ENCODE peak calls at places on chromosome 4, in four cellular contexts. X, J, P and I are unnamed samples. For H3K4me1, the result is how much of the 10 kb centered on the place peaks cover.

GRCh38 chr4:185820119-185821028 is 8.4 kb upstream of the SORBS2 start:
- DNase-seq in X (no peak), J (no peak), P (no peak), I (peak)

GRCh38 chr4:181822005-181822375 is 421.2 kb upstream of the TENM3 start:
- DNase-seq in X (no peak), J (peak), P (peak), I (no peak)

GRCh38 chr4:6198768-6199343 is 1.5 kb downstream of the JAKMIP1 start:
- DNase-seq in X (peak), J (peak), P (peak), I (no peak)

GRCh38 chr4:8682725-8683124 is 90.2 kb downstream of the CPZ start:
- DNase-seq in X (no peak), J (no peak), P (no peak), I (no peak)

GRCh38 chr4:52407545-52407944 is 251.6 kb downstream of the USP46 start:
- DNase-seq in X (no peak), J (peak), P (no peak), I (no peak)

GRCh38 chr4:107050525-107051135 is 14.5 kb upstream of the DKK2 start:
- DNase-seq in X (peak), J (no peak), P (peak), I (no peak)

GRCh38 chr4:140363558-140363957 is 9.9 kb upstream of the SCOC start:
- DNase-seq in X (no peak), J (no peak), P (peak), I (no peak)

GRCh38 chr4:152436384-152436783 is 99.5 kb downstream of the FBXW7 start:
- DNase-seq in X (no peak), J (no peak), P (no peak), I (no peak)

GRCh38 chr4:20486433-20486832 is 213.8 kb upstream of the PACRGL start:
- DNase-seq in X (no peak), J (no peak), P (no peak), I (no peak)

GRCh38 chr4:129095811-129096454 is at the start of gene C4orf33:
- DNase-seq in X (peak), J (peak), P (peak), I (peak)

GRCh38 chr4:168408620-168409019 is 71.7 kb downstream of the DDX60L start:
- DNase-seq in X (peak), J (peak), P (peak), I (peak)

GRCh38 chr4:10054571-10055041 is 33.3 kb upstream of the SLC2A9 start:
- DNase-seq in X (no peak), J (peak), P (no peak), I (no peak)

GRCh38 chr4:11904117-11904535 is 475.4 kb upstream of the HS3ST1 start:
- DNase-seq in X (peak), J (peak), P (no peak), I (peak)

GRCh38 chr4:105122334-105122733 is 24.3 kb upstream of the TET2 start:
- DNase-seq in X (peak), J (peak), P (peak), I (no peak)

GRCh38 chr4:155667538-155668511 is 1.2 kb downstream of the GUCY1A1 start:
- DNase-seq in X (peak), J (peak), P (peak), I (peak)

GRCh38 chr4:89939464-89939863 is 44.8 kb downstream of the MMRN1 start:
- DNase-seq in X (no peak), J (no peak), P (peak), I (no peak)

GRCh38 chr4:18020145-18020670 is 1.3 kb downstream of the LCORL start:
- DNase-seq in X (no peak), J (peak), P (peak), I (no peak)

GRCh38 chr4:149161247-149161646 is 654.4 kb downstream of the IQCM start:
- DNase-seq in X (no peak), J (no peak), P (no peak), I (no peak)

GRCh38 chr4:115759231-115759630 is 645.8 kb upstream of the NDST4 start:
- DNase-seq in X (no peak), J (no peak), P (no peak), I (no peak)

GRCh38 chr4:3047464-3048286 is 26.7 kb downstream of the HTT-AS start:
- DNase-seq in X (peak), J (peak), P (peak), I (peak)

GRCh38 chr4:185304944-185305690 is 90.6 kb downstream of the LRP2BP start:
- DNase-seq in X (peak), J (peak), P (peak), I (no peak)

GRCh38 chr4:109699553-109700225 is 3.6 kb downstream of the CASP6 start:
- DNase-seq in X (no peak), J (no peak), P (no peak), I (no peak)

GRCh38 chr4:59869056-59869455 is 1331.1 kb upstream of the ADGRL3 start:
- DNase-seq in X (no peak), J (no peak), P (no peak), I (no peak)

GRCh38 chr4:114136067-114136466 is 156.6 kb upstream of the ARSJ start:
- DNase-seq in X (no peak), J (peak), P (no peak), I (no peak)

GRCh38 chr4:110484767-110485166 is 8.8 kb downstream of the ENPEP start:
- DNase-seq in X (no peak), J (peak), P (no peak), I (no peak)

GRCh38 chr4:30537462-30537861 is 182.7 kb upstream of the PCDH7 start:
- DNase-seq in X (peak), J (peak), P (no peak), I (no peak)

GRCh38 chr4:99816611-99817309 is at the start of gene DAPP1:
- DNase-seq in X (no peak), J (peak), P (no peak), I (peak)

GRCh38 chr4:3387943-3388348 is 53.8 kb upstream of the HGFAC start:
- DNase-seq in X (no peak), J (peak), P (peak), I (peak)

GRCh38 chr4:62640296-62640695 is 1440.2 kb downstream of the ADGRL3 start:
- DNase-seq in X (no peak), J (no peak), P (no peak), I (no peak)

GRCh38 chr4:26020896-26021295 is 106.9 kb downstream of the SMIM20 start:
- DNase-seq in X (no peak), J (peak), P (no peak), I (no peak)
- H3K4me1 ChIP-seq in X (under half), J (under half), P (under half), I (under half)

GRCh38 chr4:22466582-22466981 is 49.3 kb downstream of the ADGRA3 start:
- DNase-seq in X (no peak), J (no peak), P (no peak), I (no peak)

GRCh38 chr4:22462693-22463092 is 53.2 kb downstream of the ADGRA3 start:
- DNase-seq in X (no peak), J (no peak), P (no peak), I (no peak)

GRCh38 chr4:22463179-22463578 is 52.7 kb downstream of the ADGRA3 start:
- DNase-seq in X (no peak), J (no peak), P (no peak), I (no peak)

GRCh38 chr4:22465349-22465748 is 50.5 kb downstream of the ADGRA3 start:
- DNase-seq in X (no peak), J (no peak), P (no peak), I (no peak)

GRCh38 chr4:22465996-22466395 is 49.9 kb downstream of the ADGRA3 start:
- DNase-seq in X (no peak), J (no peak), P (no peak), I (no peak)
- H3K4me1 ChIP-seq in X (under half), J (under half), P (under half), I (under half)

DNA sequence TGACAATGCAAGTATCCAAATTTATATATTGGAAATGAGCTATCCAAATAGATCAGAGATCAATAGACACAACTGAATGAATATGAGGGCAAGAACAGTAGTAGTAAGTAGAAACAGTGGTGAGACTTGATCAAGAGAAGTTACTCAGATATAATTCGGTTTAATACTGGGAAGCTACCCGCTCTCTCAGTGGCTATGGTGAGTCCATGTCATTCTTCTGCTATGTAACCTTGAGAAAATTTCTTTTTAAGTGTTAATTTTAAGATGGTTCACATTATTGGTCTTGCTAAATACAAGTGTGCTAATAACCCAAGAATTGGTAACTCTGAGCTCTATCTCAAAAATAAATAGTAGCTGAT is 53.6 kb downstream of the LEF1 start:
- DNase-seq in X (no peak), J (no peak), P (no peak), I (no peak)
- H3K4me1 ChIP-seq in X (under half), J (under half), P (half or more), I (under half)

DNA sequence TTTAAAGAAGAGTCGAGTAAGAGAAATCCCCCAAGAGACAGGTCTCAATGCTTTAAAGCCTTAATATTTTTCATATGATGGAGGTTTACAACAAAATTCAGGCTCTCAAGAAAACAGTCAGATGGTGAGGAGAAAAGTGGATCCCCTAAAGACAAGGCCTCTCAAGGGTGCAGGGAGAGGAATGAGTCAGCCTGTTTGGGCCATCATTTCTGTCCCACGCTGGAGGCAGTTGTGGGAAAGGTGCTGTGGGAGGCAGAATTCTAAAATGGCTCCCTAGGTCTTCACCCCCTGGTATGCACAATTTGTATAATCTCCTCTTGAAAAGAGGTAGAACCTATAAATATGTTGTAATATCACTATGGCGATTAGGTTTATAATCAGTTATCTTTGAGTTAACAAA is 4.6 kb upstream of the TIFA start:
- DNase-seq in X (no peak), J (no peak), P (no peak), I (no peak)
- H3K4me1 ChIP-seq in X (under half), J (under half), P (under half), I (under half)

GRCh38 chr4:186829740-186830449 is 106.2 kb upstream of the FAT1 start:
- DNase-seq in X (peak), J (no peak), P (no peak), I (no peak)

GRCh38 chr4:186827542-186827887 is 103.9 kb upstream of the FAT1 start:
- DNase-seq in X (no peak), J (no peak), P (no peak), I (no peak)

GRCh38 chr4:186829097-186829496 is 105.4 kb upstream of the FAT1 start:
- DNase-seq in X (no peak), J (no peak), P (no peak), I (no peak)

GRCh38 chr4:186825069-186825468 is 101.4 kb upstream of the FAT1 start:
- DNase-seq in X (no peak), J (no peak), P (no peak), I (no peak)

DNA sequence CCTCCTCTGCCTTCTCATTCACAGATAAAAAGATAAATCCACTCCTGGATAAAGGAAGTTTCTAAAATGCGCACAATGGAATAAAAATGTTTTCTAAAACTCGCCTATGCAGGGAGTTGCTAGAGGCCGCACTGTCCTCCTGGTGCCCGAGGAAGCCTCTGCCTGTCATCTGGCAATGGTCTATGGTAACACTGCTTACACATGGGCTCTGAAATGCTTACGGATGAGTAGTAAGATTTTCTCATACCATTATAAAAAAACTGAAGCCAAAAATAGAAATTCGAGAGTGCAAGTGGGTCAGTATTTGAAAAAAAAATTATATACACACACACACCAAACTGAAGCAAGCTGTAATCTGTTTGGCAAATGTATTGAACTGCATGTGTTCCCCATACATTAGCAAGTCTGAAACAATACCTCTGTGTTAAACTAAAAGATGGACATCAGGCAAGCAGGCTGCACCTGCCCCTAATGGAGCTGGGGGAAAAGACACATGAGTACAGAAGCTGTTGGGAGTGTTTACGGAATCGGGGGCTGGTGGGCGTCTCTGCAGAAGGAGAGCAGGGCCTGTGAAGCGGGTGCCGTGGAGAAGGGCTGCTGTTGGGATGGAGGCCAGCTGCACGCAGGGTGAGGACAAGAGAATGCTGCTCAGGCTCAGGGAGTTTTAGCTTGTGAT is 103.3 kb upstream of the FAT1 start:
- DNase-seq in X (no peak), J (no peak), P (no peak), I (no peak)
- H3K4me1 ChIP-seq in X (under half), J (under half), P (under half), I (under half)

DNA sequence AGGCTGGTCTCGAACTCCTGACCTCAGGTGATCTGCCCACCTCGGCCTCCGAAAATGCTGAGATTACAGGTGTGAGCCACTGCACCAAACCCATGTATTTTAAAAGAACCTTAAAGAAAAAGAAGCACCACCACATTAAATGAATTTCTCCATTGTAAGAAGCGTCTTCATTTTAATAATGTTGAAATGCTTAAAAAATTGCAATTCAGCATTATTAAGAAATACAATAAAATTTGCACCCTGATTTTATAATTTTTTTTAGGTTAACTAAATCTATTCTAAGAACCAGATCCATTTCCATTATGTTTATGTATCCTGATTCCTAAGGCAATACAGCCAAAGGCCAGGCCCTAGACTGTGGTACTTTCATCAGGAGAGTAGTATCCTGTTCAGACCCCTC is 167.2 kb downstream of the BTC start:
- DNase-seq in X (no peak), J (no peak), P (no peak), I (no peak)
- H3K4me1 ChIP-seq in X (half or more), J (half or more), P (under half), I (under half)

GRCh38 chr4:87037921-87038320 is 103.1 kb downstream of the AFF1 start:
- DNase-seq in X (no peak), J (no peak), P (no peak), I (no peak)
- H3K4me1 ChIP-seq in X (half or more), J (under half), P (half or more), I (half or more)

GRCh38 chr4:83212041-83212851 is 72.4 kb downstream of the COQ2 start:
- DNase-seq in X (no peak), J (peak), P (no peak), I (no peak)

GRCh38 chr4:83214079-83214478 is 70.5 kb downstream of the COQ2 start:
- DNase-seq in X (no peak), J (no peak), P (no peak), I (no peak)

GRCh38 chr4:83217721-83218522 is 66.7 kb downstream of the COQ2 start:
- DNase-seq in X (no peak), J (no peak), P (no peak), I (peak)

GRCh38 chr4:83216856-83217683 is 67.5 kb downstream of the COQ2 start:
- DNase-seq in X (no peak), J (no peak), P (no peak), I (no peak)

DNA sequence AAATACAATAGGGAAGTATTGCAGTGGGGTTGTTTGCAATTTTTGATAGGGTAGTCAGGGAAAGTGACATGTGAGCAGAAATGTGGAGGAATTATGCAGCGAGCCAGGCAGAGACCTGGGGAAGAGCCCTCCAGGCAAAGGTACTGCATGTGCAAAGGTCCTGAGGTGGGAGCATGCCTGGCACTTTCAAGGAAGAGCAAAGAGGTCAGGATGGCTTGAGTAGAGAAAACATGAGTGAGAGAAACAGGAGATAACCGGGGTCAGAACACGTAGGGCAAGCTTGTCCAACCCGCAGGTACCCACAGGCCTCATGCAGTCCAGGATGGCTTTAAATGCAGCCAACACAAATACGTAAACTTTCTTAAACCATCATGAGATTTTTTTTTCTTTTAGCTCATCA is 71.0 kb downstream of the COQ2 start:
- DNase-seq in X (no peak), J (no peak), P (no peak), I (no peak)
- H3K4me1 ChIP-seq in X (under half), J (under half), P (under half), I (under half)

GRCh38 chr4:122762966-122763716 is 30.6 kb downstream of the BBS12 start:
- DNase-seq in X (no peak), J (no peak), P (no peak), I (no peak)
- H3K4me1 ChIP-seq in X (half or more), J (under half), P (under half), I (under half)